ENCODE peak calls at places on chromosomes 13 and 19, in five cellular contexts. I, U, K, O and P are unnamed samples.

GRCh38 chr13:64057372-64058020 is 2641.8 kb upstream of the PCDH20 start:
- DNase-seq in I (no peak), U (no peak), K (no peak), O (no peak), P (no peak)

GRCh38 chr19:33133438-33134031 is 1.6 kb downstream of the WDR88 start:
- DNase-seq in I (no peak), U (peak), K (no peak), O (no peak), P (no peak)

GRCh38 chr19:27774827-27775226 is 1438.1 kb downstream of the UQCRFS1 start:
- DNase-seq in I (no peak), U (no peak), K (no peak), O (no peak), P (peak)

GRCh38 chr19:44958090-44958489 is 2.9 kb downstream of the CLPTM1 start:
- DNase-seq in I (no peak), U (no peak), K (no peak), O (no peak), P (no peak)

GRCh38 chr19:14686411-14686810 is 3.4 kb upstream of the ZNF333 start:
- DNase-seq in I (no peak), U (peak), K (no peak), O (peak), P (peak)

GRCh38 chr19:13165091-13165997 is 15.1 kb downstream of the IER2 start:
- DNase-seq in I (no peak), U (peak), K (no peak), O (no peak), P (no peak)

GRCh38 chr19:3025516-3025890 is 3.6 kb downstream of the TLE2 start:
- DNase-seq in I (no peak), U (no peak), K (no peak), O (no peak), P (no peak)

GRCh38 chr19:13684021-13684420 is 80.3 kb upstream of the MRI1 start:
- DNase-seq in I (no peak), U (no peak), K (no peak), O (no peak), P (no peak)

GRCh38 chr19:41431426-41432386 is 4.5 kb upstream of the B3GNT8 start:
- DNase-seq in I (no peak), U (peak), K (no peak), O (no peak), P (no peak)

GRCh38 chr13:97226788-97227627 is 4.9 kb downstream of the MBNL2 start:
- DNase-seq in I (no peak), U (no peak), K (peak), O (peak), P (no peak)

GRCh38 chr13:76846363-76846762 is 39.8 kb downstream of the KCTD12 start:
- DNase-seq in I (no peak), U (no peak), K (no peak), O (no peak), P (no peak)

GRCh38 chr19:8489591-8490394 is 12.6 kb downstream of the PRAM1 start:
- DNase-seq in I (no peak), U (no peak), K (no peak), O (no peak), P (no peak)

GRCh38 chr19:45574526-45574925 is 10.1 kb downstream of the OPA3 start:
- DNase-seq in I (no peak), U (no peak), K (no peak), O (no peak), P (no peak)

GRCh38 chr19:866769-867300 is 7.4 kb downstream of the CFD start:
- DNase-seq in I (no peak), U (no peak), K (no peak), O (no peak), P (no peak)

GRCh38 chr19:7265963-7266362 is 28.3 kb downstream of the INSR start:
- DNase-seq in I (no peak), U (no peak), K (no peak), O (no peak), P (no peak)

GRCh38 chr13:41315466-41316047 is 4.5 kb downstream of the NAA16 start:
- DNase-seq in I (no peak), U (peak), K (no peak), O (no peak), P (no peak)

GRCh38 chr13:24038846-24039330 is 121.6 kb upstream of the SPATA13 start:
- DNase-seq in I (no peak), U (no peak), K (no peak), O (no peak), P (no peak)

GRCh38 chr19:46603752-46604241 is 2.7 kb downstream of the CALM3 start:
- DNase-seq in I (no peak), U (no peak), K (no peak), O (no peak), P (no peak)

GRCh38 chr13:75173457-75174356 is 308.3 kb downstream of the TBC1D4 start:
- DNase-seq in I (no peak), U (no peak), K (no peak), O (no peak), P (no peak)

GRCh38 chr19:52689804-52690394 is 44.9 kb downstream of the ZNF611 start:
- DNase-seq in I (peak), U (no peak), K (peak), O (peak), P (peak)

GRCh38 chr19:407501-408440 is 1.2 kb downstream of the C2CD4C start:
- DNase-seq in I (no peak), U (no peak), K (no peak), O (no peak), P (peak)

GRCh38 chr13:93775507-93776108 is 549.0 kb downstream of the GPC6 start:
- DNase-seq in I (no peak), U (peak), K (no peak), O (no peak), P (no peak)

GRCh38 chr19:13748169-13748884 is 16.0 kb upstream of the MRI1 start:
- DNase-seq in I (peak), U (peak), K (no peak), O (no peak), P (no peak)

GRCh38 chr19:6528544-6529121 is 2.2 kb upstream of the TNFSF9 start:
- DNase-seq in I (no peak), U (no peak), K (no peak), O (no peak), P (no peak)

GRCh38 chr13:97367427-97367826 is 66.5 kb upstream of the RAP2A start:
- DNase-seq in I (no peak), U (peak), K (no peak), O (no peak), P (no peak)

GRCh38 chr19:2167896-2168618 is 4.3 kb downstream of the DOT1L start:
- DNase-seq in I (no peak), U (peak), K (no peak), O (peak), P (peak)

GRCh38 chr19:24078688-24079087 is 8.3 kb upstream of the ZNF254 start:
- DNase-seq in I (no peak), U (no peak), K (no peak), O (no peak), P (no peak)

GRCh38 chr13:105035092-105035491 is 1500.4 kb downstream of the EFNB2 start:
- DNase-seq in I (no peak), U (no peak), K (no peak), O (no peak), P (no peak)

GRCh38 chr19:40231544-40232424 is 5.3 kb upstream of the CCNP start:
- DNase-seq in I (no peak), U (peak), K (no peak), O (no peak), P (no peak)

GRCh38 chr19:1473056-1473400 is 6.0 kb downstream of the C19orf25 start:
- DNase-seq in I (no peak), U (no peak), K (no peak), O (no peak), P (no peak)

GRCh38 chr13:89740994-89741678 is 1606.4 kb upstream of the MIR17HG start:
- DNase-seq in I (peak), U (peak), K (no peak), O (no peak), P (no peak)

GRCh38 chr13:113596321-113597200 is 12.0 kb downstream of the TFDP1 start:
- DNase-seq in I (no peak), U (no peak), K (no peak), O (no peak), P (peak)

GRCh38 chr19:57903298-57904174 is 12.9 kb downstream of the ZNF417 start:
- DNase-seq in I (no peak), U (peak), K (no peak), O (no peak), P (no peak)

GRCh38 chr13:51266642-51267041 is 44.4 kb downstream of the FAM124A start:
- DNase-seq in I (no peak), U (no peak), K (no peak), O (no peak), P (peak)

GRCh38 chr13:51271008-51271407 is 48.8 kb downstream of the FAM124A start:
- DNase-seq in I (no peak), U (no peak), K (no peak), O (no peak), P (no peak)

GRCh38 chr13:51267581-51267980 is 45.4 kb downstream of the FAM124A start:
- DNase-seq in I (no peak), U (no peak), K (no peak), O (no peak), P (no peak)

GRCh38 chr13:51270606-51271005 is 48.4 kb downstream of the FAM124A start:
- DNase-seq in I (no peak), U (no peak), K (no peak), O (no peak), P (no peak)

GRCh38 chr13:51269039-51269438 is 46.8 kb downstream of the FAM124A start:
- DNase-seq in I (no peak), U (peak), K (no peak), O (no peak), P (no peak)
- H3K27ac ChIP-seq in I (no peak), U (no peak), K (no peak), O (no peak), P (no peak)

GRCh38 chr19:54329476-54330165 is 9.3 kb downstream of the LILRA4 start:
- DNase-seq in I (no peak), U (no peak), K (no peak), O (no peak), P (no peak)
- H3K27ac ChIP-seq in I (no peak), U (no peak), K (no peak), O (no peak), P (no peak)

GRCh38 chr13:26186995-26187394 is 35.1 kb downstream of the RNF6 start:
- DNase-seq in I (peak), U (peak), K (no peak), O (no peak), P (no peak)

GRCh38 chr13:26184791-26185250 is 37.3 kb downstream of the RNF6 start:
- DNase-seq in I (peak), U (peak), K (peak), O (peak), P (peak)

GRCh38 chr13:26186141-26186870 is 35.8 kb downstream of the RNF6 start:
- DNase-seq in I (peak), U (peak), K (peak), O (peak), P (no peak)

GRCh38 chr13:26185720-26186119 is 36.4 kb downstream of the RNF6 start:
- DNase-seq in I (peak), U (no peak), K (peak), O (no peak), P (no peak)

DNA sequence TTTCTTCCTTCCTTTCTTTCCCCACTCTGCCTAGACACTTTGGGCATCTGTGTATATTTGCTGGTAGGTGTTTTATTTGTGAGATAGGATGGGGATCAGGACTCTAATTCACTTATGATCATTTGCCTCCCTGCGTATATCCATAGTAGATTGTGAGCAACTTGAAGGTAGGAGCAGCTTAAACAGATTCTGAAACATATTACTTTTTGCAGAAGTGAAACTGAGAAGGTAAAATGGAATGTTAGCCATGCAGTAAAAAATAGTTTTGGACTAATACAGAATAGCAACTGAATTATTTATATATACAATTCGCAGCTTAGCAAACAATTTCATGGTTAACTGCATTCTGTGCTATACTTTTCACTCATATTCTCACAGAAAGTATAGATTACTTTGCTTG is 38.7 kb downstream of the RNF6 start:
- DNase-seq in I (no peak), U (no peak), K (no peak), O (no peak), P (no peak)
- H3K27ac ChIP-seq in I (no peak), U (no peak), K (no peak), O (no peak), P (no peak)

GRCh38 chr13:99356216-99357089 is 49.3 kb upstream of the GPR183 start:
- DNase-seq in I (peak), U (peak), K (peak), O (peak), P (no peak)

GRCh38 chr13:99355267-99356215 is 48.3 kb upstream of the GPR183 start:
- DNase-seq in I (no peak), U (no peak), K (no peak), O (no peak), P (no peak)

GRCh38 chr13:99353836-99354235 is 46.6 kb upstream of the GPR183 start:
- DNase-seq in I (no peak), U (no peak), K (no peak), O (no peak), P (no peak)

GRCh38 chr13:99352351-99353271 is 45.4 kb upstream of the GPR183 start:
- DNase-seq in I (no peak), U (no peak), K (no peak), O (no peak), P (no peak)

DNA sequence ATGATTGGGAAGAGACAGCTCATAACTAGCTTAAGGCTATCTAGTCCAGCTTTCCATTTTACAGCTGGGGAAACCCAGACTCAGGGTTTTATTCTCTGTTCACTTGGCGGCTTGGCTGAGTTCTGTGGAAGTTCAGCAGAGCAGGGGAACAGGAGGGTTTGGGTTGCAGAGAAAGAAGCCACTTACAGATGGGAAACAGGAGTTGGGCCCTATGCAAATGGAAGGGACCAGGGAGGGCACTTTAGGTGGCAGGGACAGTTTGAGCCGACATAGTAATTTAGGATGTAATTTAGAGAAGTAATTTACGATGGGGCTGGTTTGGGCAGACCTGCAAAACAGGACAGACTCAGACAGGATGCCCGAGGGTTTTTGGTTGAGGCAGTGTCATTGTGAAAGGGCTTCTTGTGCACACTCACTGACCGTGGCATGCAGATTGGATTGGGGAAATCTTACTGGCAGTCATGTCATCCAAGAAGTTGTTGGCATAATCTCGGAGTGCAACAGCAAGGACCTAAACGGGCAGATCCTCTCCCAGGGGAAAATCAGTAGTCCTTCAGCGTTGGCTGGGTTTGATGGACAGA is 47.3 kb upstream of the GPR183 start:
- DNase-seq in I (no peak), U (no peak), K (no peak), O (no peak), P (no peak)
- H3K27ac ChIP-seq in I (no peak), U (no peak), K (peak), O (peak), P (no peak)

GRCh38 chr19:17262557-17262956 is 2.0 kb downstream of the USHBP1 start:
- DNase-seq in I (no peak), U (no peak), K (no peak), O (no peak), P (no peak)
- H3K27ac ChIP-seq in I (no peak), U (no peak), K (no peak), O (no peak), P (no peak)

DNA sequence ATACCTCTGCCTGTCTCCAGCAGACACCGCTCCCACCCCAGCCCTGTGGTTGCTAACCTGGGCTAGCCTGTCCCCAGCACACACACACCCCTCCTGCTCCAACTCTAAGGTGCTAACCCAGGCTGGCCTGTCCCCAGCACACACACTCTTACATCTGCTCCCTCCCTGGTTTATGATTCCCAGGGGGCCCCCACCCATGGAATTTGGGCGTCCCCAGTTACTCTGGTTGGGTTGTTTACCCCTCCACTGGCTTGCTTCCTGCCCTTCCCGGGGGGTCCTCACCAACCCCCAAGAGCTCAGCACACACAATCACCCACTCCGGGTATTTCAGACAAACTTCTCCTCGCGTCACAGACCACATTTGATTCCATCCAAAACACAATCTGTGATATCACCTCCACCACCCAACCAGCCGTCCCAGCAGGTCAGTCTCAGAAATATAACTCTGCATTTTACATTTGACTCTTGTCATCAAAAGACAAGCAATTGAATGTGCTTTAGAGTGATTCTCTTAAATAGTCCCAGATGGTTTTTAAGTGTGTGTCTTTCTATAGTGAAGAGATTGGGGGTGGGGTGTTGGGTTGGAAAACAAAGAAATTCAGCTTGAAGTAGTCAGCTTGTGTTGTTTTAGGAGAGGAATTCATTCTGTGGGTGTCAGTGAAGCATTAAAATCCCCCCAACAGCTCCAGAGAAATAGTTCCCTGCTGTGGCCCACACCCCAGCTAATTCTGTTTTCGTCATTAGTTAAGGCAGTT is 20.1 kb downstream of the COL4A2 start:
- DNase-seq in I (no peak), U (no peak), K (no peak), O (no peak), P (no peak)
- H3K27ac ChIP-seq in I (no peak), U (peak), K (no peak), O (no peak), P (no peak)